ENCODE peak calls at places on chromosomes 3 and 15, in five cellular contexts. P, O, G, Y and M are unnamed samples.
A peak's percentile ranks its signal among the peaks of the same experiment; 100 is the strongest.

GRCh38 chr15:74552761-74553441 is 11.9 kb downstream of the ARID3B start:
- DNase-seq in P (no peak), Y (no peak), O (no peak), G (no peak), M (no peak)

GRCh38 chr3:44894485-44894884 is 20.1 kb downstream of the TGM4 start:
- DNase-seq in P (no peak), G (no peak), O (no peak), Y (no peak), M (no peak)

GRCh38 chr3:59517448-59517847 is 467.6 kb upstream of the CFAP20DC start:
- DNase-seq in G (no peak), P (no peak), O (no peak), Y (no peak), M (no peak)

GRCh38 chr15:38894260-38894948 is 329.8 kb upstream of the RASGRP1 start:
- DNase-seq in G (peak; percentile 44), Y (no peak), O (no peak), P (no peak), M (no peak)

GRCh38 chr3:76245622-76246021 is 460.3 kb upstream of the ZNF717 start:
- DNase-seq in P (no peak), G (no peak), Y (no peak), O (no peak), M (no peak)

GRCh38 chr15:99399612-99400011 is 148.3 kb downstream of the LRRC28 start:
- DNase-seq in G (no peak), P (no peak), Y (no peak), O (no peak), M (no peak)

GRCh38 chr3:13877911-13878710 is 1.8 kb downstream of the WNT7A start:
- DNase-seq in Y (peak; percentile 56), G (no peak), P (no peak), O (peak; percentile 14), M (peak; percentile 37)

GRCh38 chr3:38493019-38493418 is 3.1 kb upstream of the EXOG start:
- DNase-seq in Y (no peak), O (no peak), P (no peak), G (no peak), M (no peak)

GRCh38 chr3:114496021-114496434 is 202.2 kb downstream of the TIGIT start:
- DNase-seq in G (no peak), O (no peak), P (no peak), Y (no peak), M (no peak)

GRCh38 chr15:63498815-63499549 is 5.4 kb upstream of the USP3 start:
- DNase-seq in G (no peak), O (no peak), Y (no peak), P (no peak), M (no peak)

GRCh38 chr3:133573054-133573628 is 345 bp upstream of the CDV3 start:
- DNase-seq in O (no peak), Y (peak; percentile 77), G (peak; percentile 94), P (peak; percentile 99), M (peak; percentile 93)

GRCh38 chr15:49460411-49460941 is 37.4 kb downstream of the FGF7 start:
- DNase-seq in G (no peak), Y (no peak), O (no peak), P (no peak), M (no peak)

GRCh38 chr3:152302521-152303021 is 33.8 kb downstream of the MBNL1 start:
- DNase-seq in Y (no peak), O (peak; percentile 52), P (no peak), G (no peak), M (no peak)

GRCh38 chr3:69997486-69998307 is 1.8 kb upstream of the SAMMSON start:
- DNase-seq in O (peak; percentile 44), Y (no peak), P (no peak), G (no peak), M (no peak)

GRCh38 chr15:64180235-64180824 is 17.5 kb upstream of the PPIB start:
- DNase-seq in O (peak; percentile 83), P (no peak), G (no peak), Y (no peak), M (no peak)

GRCh38 chr3:18767756-18768303 is 342.7 kb upstream of the SATB1 start:
- DNase-seq in G (no peak), Y (no peak), P (no peak), O (no peak), M (no peak)

GRCh38 chr15:38482572-38482971 is 28.6 kb downstream of the FAM98B start:
- DNase-seq in P (no peak), O (no peak), Y (no peak), G (no peak), M (no peak)

GRCh38 chr15:65856821-65857455 is 12.4 kb upstream of the RAB11A start:
- DNase-seq in Y (no peak), G (peak; percentile 45), P (peak; percentile 59), O (peak; percentile 77), M (peak; percentile 62)

GRCh38 chr15:64522226-64522823 is 61.9 kb downstream of the ZNF609 start:
- DNase-seq in Y (no peak), O (no peak), P (no peak), G (no peak), M (no peak)

GRCh38 chr3:116179091-116179490 is 266.2 kb downstream of the LSAMP start:
- DNase-seq in G (no peak), P (no peak), O (no peak), Y (no peak), M (no peak)

GRCh38 chr15:98953000-98953776 is 54.4 kb downstream of the PGPEP1L start:
- DNase-seq in G (no peak), P (no peak), Y (no peak), O (no peak), M (no peak)

GRCh38 chr15:68623301-68623892 is 44.6 kb downstream of the CORO2B start:
- DNase-seq in G (no peak), P (no peak), Y (no peak), O (no peak), M (no peak)

GRCh38 chr3:23615068-23615467 is 190.7 kb upstream of the UBE2E1 start:
- DNase-seq in P (no peak), O (no peak), G (no peak), Y (no peak), M (no peak)